ENCODE peak calls at places on chromosomes 16 and 17, in four cellular contexts. One of them, this sample, is unnamed.

GRCh38 chr17:78771758-78772382 is 10.2 kb downstream of the CYTH1 start:
- DNase-seq in fibroblast of the aortic adventitia: no peak
- DNase-seq in prostate gland: no peak
- DNase-seq in CD8-positive, alpha-beta T cell: no peak
- DNase-seq in this sample: no peak

GRCh38 chr17:61279476-61280145 is 120.0 kb upstream of the TBX2 start:
- DNase-seq in fibroblast of the aortic adventitia: peak; percentile 37
- DNase-seq in prostate gland: no peak
- DNase-seq in CD8-positive, alpha-beta T cell: no peak
- DNase-seq in this sample: no peak

GRCh38 chr17:79075861-79076406 is 1.3 kb downstream of the ENGASE start:
- DNase-seq in fibroblast of the aortic adventitia: no peak
- DNase-seq in prostate gland: no peak
- DNase-seq in CD8-positive, alpha-beta T cell: no peak
- DNase-seq in this sample: no peak

GRCh38 chr17:77884019-77884418 is 74.5 kb upstream of the TNRC6C start:
- DNase-seq in fibroblast of the aortic adventitia: peak; percentile 5
- DNase-seq in prostate gland: no peak
- DNase-seq in CD8-positive, alpha-beta T cell: no peak
- DNase-seq in this sample: no peak

GRCh38 chr16:50566336-50566962 is 18.3 kb downstream of the NKD1 start:
- DNase-seq in fibroblast of the aortic adventitia: no peak
- DNase-seq in prostate gland: no peak
- DNase-seq in CD8-positive, alpha-beta T cell: no peak
- DNase-seq in this sample: no peak

GRCh38 chr16:47713225-47713595 is 252.1 kb downstream of the PHKB start:
- DNase-seq in fibroblast of the aortic adventitia: peak; percentile 71
- DNase-seq in prostate gland: no peak
- DNase-seq in CD8-positive, alpha-beta T cell: no peak
- DNase-seq in this sample: peak; percentile 90

GRCh38 chr16:50526796-50527195 is 21.4 kb upstream of the NKD1 start:
- DNase-seq in fibroblast of the aortic adventitia: no peak
- DNase-seq in prostate gland: no peak
- DNase-seq in CD8-positive, alpha-beta T cell: no peak
- DNase-seq in this sample: no peak

GRCh38 chr17:80812362-80813088 is 179.1 kb upstream of the CHMP6 start:
- DNase-seq in fibroblast of the aortic adventitia: no peak
- DNase-seq in prostate gland: no peak
- DNase-seq in CD8-positive, alpha-beta T cell: no peak
- DNase-seq in this sample: no peak

GRCh38 chr16:85785927-85786326 is 13.4 kb downstream of the EMC8 start:
- DNase-seq in fibroblast of the aortic adventitia: no peak
- DNase-seq in prostate gland: no peak
- DNase-seq in CD8-positive, alpha-beta T cell: no peak
- DNase-seq in this sample: no peak

GRCh38 chr17:82848022-82848592 is 8.3 kb upstream of the ZNF750 start:
- DNase-seq in fibroblast of the aortic adventitia: peak; percentile 24
- DNase-seq in prostate gland: peak; percentile 86
- DNase-seq in CD8-positive, alpha-beta T cell: peak; percentile 44
- DNase-seq in this sample: peak; percentile 90

GRCh38 chr16:12319464-12320030 is 343.0 kb downstream of the SNX29 start:
- DNase-seq in fibroblast of the aortic adventitia: no peak
- DNase-seq in prostate gland: no peak
- DNase-seq in CD8-positive, alpha-beta T cell: no peak
- DNase-seq in this sample: no peak

GRCh38 chr17:34241062-34241461 is 14.0 kb upstream of the CCL2 start:
- DNase-seq in fibroblast of the aortic adventitia: peak; percentile 39
- DNase-seq in prostate gland: no peak
- DNase-seq in CD8-positive, alpha-beta T cell: no peak
- DNase-seq in this sample: no peak

GRCh38 chr17:72890711-72891110 is 201.8 kb downstream of the SLC39A11 start:
- DNase-seq in fibroblast of the aortic adventitia: no peak
- DNase-seq in prostate gland: no peak
- DNase-seq in CD8-positive, alpha-beta T cell: no peak
- DNase-seq in this sample: peak; percentile 7

GRCh38 chr17:19346351-19347255 is 15.9 kb downstream of the B9D1 start:
- DNase-seq in fibroblast of the aortic adventitia: peak; percentile 93
- DNase-seq in prostate gland: no peak
- DNase-seq in CD8-positive, alpha-beta T cell: no peak
- DNase-seq in this sample: peak; percentile 92

GRCh38 chr17:7323731-7324437 is 5.3 kb downstream of the NEURL4 start:
- DNase-seq in fibroblast of the aortic adventitia: peak; percentile 31
- DNase-seq in prostate gland: peak; percentile 43
- DNase-seq in CD8-positive, alpha-beta T cell: peak; percentile 57
- DNase-seq in this sample: peak; percentile 31

GRCh38 chr16:83335076-83335475 is 472.7 kb upstream of the HSBP1 start:
- DNase-seq in fibroblast of the aortic adventitia: no peak
- DNase-seq in prostate gland: no peak
- DNase-seq in CD8-positive, alpha-beta T cell: no peak
- DNase-seq in this sample: no peak

GRCh38 chr16:3235856-3236669 is 1.1 kb upstream of the ZNF200 start:
- DNase-seq in fibroblast of the aortic adventitia: no peak
- DNase-seq in prostate gland: peak; percentile 6
- DNase-seq in CD8-positive, alpha-beta T cell: no peak
- DNase-seq in this sample: peak; percentile 74

GRCh38 chr16:49635591-49636581 is 220.0 kb downstream of the ZNF423 start:
- DNase-seq in fibroblast of the aortic adventitia: no peak
- DNase-seq in prostate gland: no peak
- DNase-seq in CD8-positive, alpha-beta T cell: no peak
- DNase-seq in this sample: no peak

GRCh38 chr17:27563532-27563931 is 67.5 kb upstream of the LGALS9 start:
- DNase-seq in fibroblast of the aortic adventitia: no peak
- DNase-seq in prostate gland: no peak
- DNase-seq in CD8-positive, alpha-beta T cell: no peak
- DNase-seq in this sample: no peak

GRCh38 chr16:10950393-10950792 is 6.0 kb downstream of the CLEC16A start:
- DNase-seq in fibroblast of the aortic adventitia: no peak
- DNase-seq in prostate gland: no peak
- DNase-seq in CD8-positive, alpha-beta T cell: no peak
- DNase-seq in this sample: peak; percentile 54

GRCh38 chr17:68461589-68461988 is 4.3 kb upstream of the WIPI1 start:
- DNase-seq in fibroblast of the aortic adventitia: no peak
- DNase-seq in prostate gland: no peak
- DNase-seq in CD8-positive, alpha-beta T cell: no peak
- DNase-seq in this sample: no peak

GRCh38 chr17:78645421-78646295 is 68.5 kb upstream of the DNAH17 start:
- DNase-seq in fibroblast of the aortic adventitia: peak; percentile 10
- DNase-seq in prostate gland: no peak
- DNase-seq in CD8-positive, alpha-beta T cell: peak; percentile 10
- DNase-seq in this sample: peak; percentile 92

GRCh38 chr16:53775821-53776431 is 72.0 kb downstream of the FTO start:
- DNase-seq in fibroblast of the aortic adventitia: peak; percentile 96
- DNase-seq in prostate gland: peak; percentile 66
- DNase-seq in CD8-positive, alpha-beta T cell: no peak
- DNase-seq in this sample: peak; percentile 95

GRCh38 chr17:279776-280175 is 72.8 kb downstream of the RPH3AL start:
- DNase-seq in fibroblast of the aortic adventitia: no peak
- DNase-seq in prostate gland: no peak
- DNase-seq in CD8-positive, alpha-beta T cell: no peak
- DNase-seq in this sample: no peak

GRCh38 chr16:84568066-84568465 is 49.8 kb downstream of the COTL1 start:
- DNase-seq in fibroblast of the aortic adventitia: no peak
- DNase-seq in prostate gland: no peak
- DNase-seq in CD8-positive, alpha-beta T cell: no peak
- DNase-seq in this sample: no peak

GRCh38 chr17:9937164-9937835 is 32.2 kb upstream of the RCVRN start:
- DNase-seq in fibroblast of the aortic adventitia: peak; percentile 51
- DNase-seq in prostate gland: peak; percentile 73
- DNase-seq in CD8-positive, alpha-beta T cell: no peak
- DNase-seq in this sample: peak; percentile 30

GRCh38 chr17:44198721-44199552 is 747 bp downstream of the ATXN7L3 start:
- DNase-seq in fibroblast of the aortic adventitia: no peak
- DNase-seq in prostate gland: peak; percentile 49
- DNase-seq in CD8-positive, alpha-beta T cell: peak; percentile 42
- DNase-seq in this sample: peak; percentile 58

GRCh38 chr17:67718325-67718941 is 697 bp downstream of the NOL11 start:
- DNase-seq in fibroblast of the aortic adventitia: peak; percentile 18
- DNase-seq in prostate gland: no peak
- DNase-seq in CD8-positive, alpha-beta T cell: peak; percentile 16
- DNase-seq in this sample: no peak

GRCh38 chr17:29179232-29180036 is 764 bp downstream of the MYO18A start:
- DNase-seq in fibroblast of the aortic adventitia: no peak
- DNase-seq in prostate gland: peak; percentile 57
- DNase-seq in CD8-positive, alpha-beta T cell: no peak
- DNase-seq in this sample: no peak

GRCh38 chr16:15650698-15651161 is 685 bp downstream of the NDE1 start:
- DNase-seq in fibroblast of the aortic adventitia: peak; percentile 32
- DNase-seq in prostate gland: no peak
- DNase-seq in CD8-positive, alpha-beta T cell: no peak
- DNase-seq in this sample: peak; percentile 44

GRCh38 chr17:48002920-48003685 is 32.2 kb downstream of the CDK5RAP3 start:
- DNase-seq in fibroblast of the aortic adventitia: no peak
- DNase-seq in prostate gland: no peak
- DNase-seq in CD8-positive, alpha-beta T cell: no peak
- DNase-seq in this sample: no peak

GRCh38 chr17:31825961-31826691 is 32.9 kb downstream of the COPRS start:
- DNase-seq in fibroblast of the aortic adventitia: peak; percentile 14
- DNase-seq in prostate gland: no peak
- DNase-seq in CD8-positive, alpha-beta T cell: no peak
- DNase-seq in this sample: peak; percentile 66

GRCh38 chr17:36657763-36658490 is 56.5 kb downstream of the MRM1 start:
- DNase-seq in fibroblast of the aortic adventitia: no peak
- DNase-seq in prostate gland: no peak
- DNase-seq in CD8-positive, alpha-beta T cell: no peak
- DNase-seq in this sample: peak; percentile 8

GRCh38 chr17:29242790-29243189 is 3.9 kb upstream of the CRYBA1 start:
- DNase-seq in fibroblast of the aortic adventitia: no peak
- DNase-seq in prostate gland: no peak
- DNase-seq in CD8-positive, alpha-beta T cell: no peak
- DNase-seq in this sample: no peak

GRCh38 chr17:46192211-46192483 is 1.1 kb downstream of the KANSL1 start:
- DNase-seq in fibroblast of the aortic adventitia: no peak
- DNase-seq in prostate gland: no peak
- DNase-seq in CD8-positive, alpha-beta T cell: no peak
- DNase-seq in this sample: no peak

GRCh38 chr17:46193246-46193625 is at the start of gene KANSL1:
- DNase-seq in fibroblast of the aortic adventitia: peak; percentile 86
- DNase-seq in prostate gland: peak; percentile 78
- DNase-seq in CD8-positive, alpha-beta T cell: peak; percentile 86
- DNase-seq in this sample: peak; percentile 95

GRCh38 chr17:46190763-46191162 is 2.5 kb downstream of the KANSL1 start:
- DNase-seq in fibroblast of the aortic adventitia: peak; percentile 52
- DNase-seq in prostate gland: no peak
- DNase-seq in CD8-positive, alpha-beta T cell: no peak
- DNase-seq in this sample: no peak

GRCh38 chr17:46192484-46193245 is 564 bp downstream of the KANSL1 start:
- DNase-seq in fibroblast of the aortic adventitia: peak; percentile 68
- DNase-seq in prostate gland: peak; percentile 59
- DNase-seq in CD8-positive, alpha-beta T cell: peak; percentile 56
- DNase-seq in this sample: peak; percentile 81

GRCh38 chr17:46191332-46192210 is 1.7 kb downstream of the KANSL1 start:
- DNase-seq in fibroblast of the aortic adventitia: peak; percentile 31
- DNase-seq in prostate gland: peak; percentile 25
- DNase-seq in CD8-positive, alpha-beta T cell: no peak
- DNase-seq in this sample: peak; percentile 70
- H3K4me3 ChIP-seq in fibroblast of the aortic adventitia: peak overlapping the region; percentile 86
- H3K4me3 ChIP-seq in prostate gland: peak overlapping the region; percentile 95
- H3K4me3 ChIP-seq in CD8-positive, alpha-beta T cell: peak overlapping the region; percentile 87
- H3K4me3 ChIP-seq in this sample: peak overlapping the region; percentile 93

GRCh38 chr16:70658921-70659320 is 12.6 kb downstream of the IL34 start:
- DNase-seq in fibroblast of the aortic adventitia: no peak
- DNase-seq in prostate gland: no peak
- DNase-seq in CD8-positive, alpha-beta T cell: no peak
- DNase-seq in this sample: no peak

GRCh38 chr16:70657956-70658355 is 11.6 kb downstream of the IL34 start:
- DNase-seq in fibroblast of the aortic adventitia: no peak
- DNase-seq in prostate gland: no peak
- DNase-seq in CD8-positive, alpha-beta T cell: no peak
- DNase-seq in this sample: no peak

GRCh38 chr16:70656065-70656711 is 9.8 kb downstream of the IL34 start:
- DNase-seq in fibroblast of the aortic adventitia: no peak
- DNase-seq in prostate gland: no peak
- DNase-seq in CD8-positive, alpha-beta T cell: no peak
- DNase-seq in this sample: no peak

GRCh38 chr16:70653809-70654771 is 7.7 kb downstream of the IL34 start:
- DNase-seq in fibroblast of the aortic adventitia: peak; percentile 93
- DNase-seq in prostate gland: peak; percentile 71
- DNase-seq in CD8-positive, alpha-beta T cell: peak; percentile 77
- DNase-seq in this sample: peak; percentile 91

DNA sequence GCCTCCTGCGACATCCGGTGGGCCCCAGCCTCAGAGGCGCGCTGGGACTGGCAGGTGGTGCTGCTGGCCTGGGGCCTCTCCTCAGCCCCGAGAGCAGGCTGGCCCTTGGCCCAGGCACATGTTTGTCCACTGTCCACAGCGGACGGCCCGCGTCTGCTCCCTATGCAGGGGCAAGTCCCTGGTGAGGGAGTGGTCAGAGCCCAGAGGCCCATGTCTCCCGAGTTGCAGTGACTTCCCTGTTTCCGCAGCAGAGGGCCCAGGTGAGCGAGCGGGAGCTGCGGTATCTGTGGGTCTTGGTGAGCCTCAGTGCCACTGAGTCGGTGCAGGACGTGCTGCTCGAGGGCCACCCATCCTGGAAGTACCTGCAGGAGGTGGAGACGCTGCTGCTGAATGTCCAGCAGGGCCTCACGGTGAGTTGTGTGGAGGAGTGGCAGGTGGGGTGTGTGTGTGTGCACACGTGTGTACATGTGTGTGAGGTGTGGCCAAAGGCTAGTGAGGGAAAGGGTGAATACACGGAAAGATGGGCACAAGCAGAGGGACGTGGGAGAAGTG is 10.4 kb downstream of the IL34 start:
- DNase-seq in fibroblast of the aortic adventitia: no peak
- DNase-seq in prostate gland: no peak
- DNase-seq in CD8-positive, alpha-beta T cell: no peak
- DNase-seq in this sample: no peak
- TF ChIP-seq CTCF in fibroblast of the aortic adventitia: no peak
- TF ChIP-seq CTCF in prostate gland: no peak
- TF ChIP-seq CTCF in CD8-positive, alpha-beta T cell: no peak
- TF ChIP-seq CTCF in this sample: no peak

GRCh38 chr17:13996758-13997157 is 72.5 kb upstream of the COX10 start:
- DNase-seq in fibroblast of the aortic adventitia: no peak
- DNase-seq in prostate gland: no peak
- DNase-seq in CD8-positive, alpha-beta T cell: no peak
- DNase-seq in this sample: peak; percentile 53
- H3K4me3 ChIP-seq in fibroblast of the aortic adventitia: no peak overlapping the region
- H3K4me3 ChIP-seq in prostate gland: no peak overlapping the region
- H3K4me3 ChIP-seq in CD8-positive, alpha-beta T cell: no peak overlapping the region
- H3K4me3 ChIP-seq in this sample: no peak overlapping the region

GRCh38 chr17:43039646-43040045 is 14.6 kb downstream of the RND2 start:
- DNase-seq in fibroblast of the aortic adventitia: no peak
- DNase-seq in prostate gland: no peak
- DNase-seq in CD8-positive, alpha-beta T cell: no peak
- DNase-seq in this sample: no peak

GRCh38 chr17:43044024-43044423 is 19.0 kb downstream of the RND2 start:
- DNase-seq in fibroblast of the aortic adventitia: no peak
- DNase-seq in prostate gland: no peak
- DNase-seq in CD8-positive, alpha-beta T cell: no peak
- DNase-seq in this sample: no peak

GRCh38 chr17:43043306-43043705 is 18.3 kb downstream of the RND2 start:
- DNase-seq in fibroblast of the aortic adventitia: peak; percentile 10
- DNase-seq in prostate gland: no peak
- DNase-seq in CD8-positive, alpha-beta T cell: no peak
- DNase-seq in this sample: no peak

GRCh38 chr17:43040655-43041054 is 15.6 kb downstream of the RND2 start:
- DNase-seq in fibroblast of the aortic adventitia: no peak
- DNase-seq in prostate gland: no peak
- DNase-seq in CD8-positive, alpha-beta T cell: no peak
- DNase-seq in this sample: no peak

GRCh38 chr17:43042025-43042424 is 17.0 kb downstream of the RND2 start:
- DNase-seq in fibroblast of the aortic adventitia: no peak
- DNase-seq in prostate gland: no peak
- DNase-seq in CD8-positive, alpha-beta T cell: no peak
- DNase-seq in this sample: no peak
- TF ChIP-seq CTCF in fibroblast of the aortic adventitia: no peak
- TF ChIP-seq CTCF in prostate gland: no peak
- TF ChIP-seq CTCF in CD8-positive, alpha-beta T cell: no peak
- TF ChIP-seq CTCF in this sample: no peak

This sample was measured in fibroblast of villous mesenchyme.